ENCODE peak calls at places on chromosomes 6 and 20, in nine cellular contexts. A is hippocampal formation; B is activated CD4-positive, alpha-beta T cell treated with anti-CD3 and anti-CD28 coated beads for 48 hours; M is astrocyte; X is right lobe of liver; K is EH; Z is NCI-H1417; R is cardiac muscle cell; C is nephron progenitor cell. H is an unnamed sample.

GRCh38 chr20:41344938-41345728 is 4.5 kb downstream of the LPIN3 start:
- DNase-seq in B (no peak), R (no peak), M (no peak), A (no peak), Z (no peak), K (no peak), X (no peak), C (no peak), H (no peak)

GRCh38 chr6:48951917-48952316 is 511.1 kb downstream of the MMUT start:
- DNase-seq in Z (no peak), K (no peak), C (no peak), M (no peak), R (no peak), A (no peak), X (no peak), B (no peak), H (no peak)

GRCh38 chr6:140537211-140537610 is 1162.8 kb upstream of the CITED2 start:
- DNase-seq in B (no peak), R (no peak), A (no peak), Z (no peak), K (peak; percentile 84), C (no peak), M (peak; percentile 62), X (no peak), H (no peak)

GRCh38 chr20:61488030-61488429 is 236.0 kb downstream of the CDH4 start:
- DNase-seq in A (no peak), X (no peak), K (no peak), C (no peak), R (no peak), Z (no peak), B (no peak), M (no peak), H (no peak)

GRCh38 chr6:19838442-19839236 is 1.5 kb downstream of the ID4 start:
- DNase-seq in M (peak; percentile 23), Z (peak; percentile 86), R (no peak), C (peak; percentile 69), A (no peak), X (no peak), B (peak; percentile 2), K (peak; percentile 27), H (peak; percentile 30)

GRCh38 chr6:152636675-152637421 is at the start of gene SYNE1:
- DNase-seq in K (peak; percentile 41), X (peak; percentile 48), M (peak; percentile 14), B (peak; percentile 3), C (peak; percentile 76), A (peak; percentile 19), Z (peak; percentile 60), R (peak; percentile 47), H (no peak)

GRCh38 chr20:658731-659291 is 5.8 kb upstream of the SRXN1 start:
- DNase-seq in A (no peak), R (no peak), B (no peak), X (no peak), M (no peak), C (no peak), K (peak; percentile 63), Z (no peak), H (no peak)

GRCh38 chr20:46195264-46196038 is 77.3 kb downstream of the CD40 start:
- DNase-seq in X (no peak), Z (no peak), A (no peak), K (no peak), B (no peak), R (no peak), C (no peak), M (no peak), H (no peak)

GRCh38 chr6:37051138-37052026 is 45.9 kb downstream of the FGD2 start:
- DNase-seq in R (peak; percentile 81), B (peak; percentile 95), C (peak; percentile 95), X (peak; percentile 92), M (peak; percentile 18), K (peak; percentile 76), A (peak; percentile 82), Z (peak; percentile 76), H (peak; percentile 74)

GRCh38 chr6:69233195-69233524 is 563.6 kb downstream of the LMBRD1 start:
- DNase-seq in C (no peak), R (no peak), Z (peak; percentile 82), X (no peak), K (no peak), M (peak; percentile 0), B (no peak), A (no peak), H (no peak)

GRCh38 chr6:128519132-128519930 is 1.1 kb downstream of the PTPRK start:
- DNase-seq in K (peak; percentile 57), C (peak; percentile 63), M (peak; percentile 45), A (peak; percentile 68), R (peak; percentile 52), Z (peak; percentile 71), X (peak; percentile 75), B (peak; percentile 28), H (peak; percentile 61)

GRCh38 chr20:58706975-58707681 is 14.5 kb downstream of the NPEPL1 start:
- DNase-seq in M (no peak), K (no peak), X (peak; percentile 43), Z (no peak), A (no peak), R (no peak), C (no peak), B (no peak), H (no peak)

GRCh38 chr6:44431118-44431725 is 43.7 kb downstream of the CDC5L start:
- DNase-seq in C (peak; percentile 47), Z (peak; percentile 3), M (peak; percentile 37), A (peak; percentile 21), R (peak; percentile 82), X (no peak), K (peak; percentile 75), B (peak; percentile 48), H (no peak)

GRCh38 chr20:64044484-64045247 is 4.8 kb downstream of the SOX18 start:
- DNase-seq in Z (no peak), A (no peak), C (no peak), K (peak; percentile 71), M (no peak), X (no peak), B (no peak), R (peak; percentile 55), H (no peak)

GRCh38 chr6:30601436-30601814 is 15.6 kb downstream of the PPP1R10 start:
- DNase-seq in A (no peak), C (no peak), R (no peak), K (no peak), X (no peak), M (no peak), B (no peak), Z (no peak), H (no peak)

GRCh38 chr20:25284131-25284601 is 36.3 kb downstream of the PYGB start:
- DNase-seq in C (no peak), R (no peak), B (no peak), A (no peak), X (peak; percentile 31), M (no peak), Z (no peak), K (no peak), H (no peak)

GRCh38 chr20:3645309-3646066 is 17.7 kb downstream of the GFRA4 start:
- DNase-seq in Z (peak; percentile 42), X (peak; percentile 33), R (no peak), K (no peak), A (no peak), B (no peak), C (no peak), M (no peak), H (no peak)

GRCh38 chr20:3801846-3802245 is 5.7 kb downstream of the CDC25B start:
- DNase-seq in C (no peak), M (no peak), A (no peak), B (no peak), K (no peak), Z (no peak), R (no peak), X (no peak), H (no peak)

GRCh38 chr6:53765270-53765669 is 29.5 kb upstream of the LRRC1 start:
- DNase-seq in B (no peak), C (no peak), R (no peak), X (no peak), Z (no peak), M (peak; percentile 35), K (peak; percentile 29), A (no peak), H (no peak)

GRCh38 chr6:7262746-7263335 is 50.2 kb downstream of the SSR1 start:
- DNase-seq in B (no peak), K (no peak), R (no peak), A (no peak), C (no peak), X (peak; percentile 37), M (no peak), Z (no peak), H (no peak)

GRCh38 chr6:159655409-159655988 is 37.5 kb downstream of the SOD2 start:
- DNase-seq in R (no peak), X (no peak), K (no peak), A (no peak), B (no peak), C (no peak), M (no peak), Z (no peak), H (no peak)

GRCh38 chr6:71977860-71978259 is 91.5 kb downstream of the RIMS1 start:
- DNase-seq in K (no peak), X (no peak), C (no peak), R (no peak), B (no peak), M (no peak), A (no peak), Z (no peak), H (no peak)

GRCh38 chr6:17093692-17094091 is 8.2 kb upstream of the STMND1 start:
- DNase-seq in A (no peak), R (no peak), B (peak; percentile 11), C (peak; percentile 14), X (no peak), M (no peak), K (peak; percentile 29), Z (no peak), H (no peak)

GRCh38 chr6:109526905-109527628 is 44.0 kb upstream of the ZBTB24 start:
- DNase-seq in B (peak; percentile 63), C (peak; percentile 49), X (peak; percentile 51), R (peak; percentile 85), K (peak; percentile 71), Z (peak; percentile 46), M (peak; percentile 45), A (peak; percentile 8), H (peak; percentile 42)

GRCh38 chr6:100088009-100088408 is 94.0 kb upstream of the MCHR2 start:
- DNase-seq in C (no peak), R (peak; percentile 58), M (peak; percentile 84), B (no peak), Z (no peak), A (no peak), X (no peak), K (peak; percentile 93), H (no peak)

GRCh38 chr6:32108094-32108627 is 977 bp downstream of the TNXB start:
- DNase-seq in M (no peak), C (no peak), Z (no peak), R (peak; percentile 78), X (no peak), A (no peak), K (peak; percentile 70), B (no peak), H (no peak)

GRCh38 chr6:27157461-27158315 is 89.8 kb upstream of the PRSS16 start:
- DNase-seq in B (peak; percentile 90), M (peak; percentile 56), C (peak; percentile 71), A (peak; percentile 32), Z (peak; percentile 71), X (no peak), R (peak; percentile 70), K (peak; percentile 69), H (no peak)

GRCh38 chr20:57468523-57469417 is 56.2 kb downstream of the CTCFL start:
- DNase-seq in M (no peak), K (no peak), Z (no peak), A (no peak), B (no peak), C (no peak), X (no peak), R (no peak), H (no peak)

GRCh38 chr6:2203264-2203663 is 42.1 kb downstream of the GMDS start:
- DNase-seq in X (no peak), B (no peak), C (no peak), R (no peak), A (no peak), K (no peak), M (no peak), Z (no peak), H (no peak)

GRCh38 chr20:50188879-50189680 is 1.6 kb upstream of the CEBPB start:
- DNase-seq in X (peak; percentile 98), M (no peak), Z (no peak), A (no peak), R (no peak), K (no peak), C (no peak), B (no peak), H (peak; percentile 78)